ENCODE peak calls at places on chromosome 11, in ten cellular contexts. One of them, this sample, is unnamed.

GRCh38 chr11:76577199-76577920 is 93.2 kb downstream of the LRRC32 start:
- DNase-seq in glutamatergic neuron: no peak
- DNase-seq in IMR-90: peak; percentile 77
- DNase-seq in AG09319: no peak
- DNase-seq in GM10248: no peak
- DNase-seq in NB4: no peak
- DNase-seq in AG10803: peak; percentile 73
- DNase-seq in cardiac fibroblast: peak; percentile 80
- DNase-seq in Calu3: peak; percentile 89
- DNase-seq in BJ: no peak
- DNase-seq in this sample: no peak

GRCh38 chr11:109000531-109000930 is 335.7 kb downstream of the DDX10 start:
- DNase-seq in glutamatergic neuron: no peak
- DNase-seq in IMR-90: no peak
- DNase-seq in AG09319: no peak
- DNase-seq in GM10248: no peak
- DNase-seq in NB4: no peak
- DNase-seq in AG10803: no peak
- DNase-seq in cardiac fibroblast: no peak
- DNase-seq in Calu3: no peak
- DNase-seq in BJ: no peak
- DNase-seq in this sample: no peak

GRCh38 chr11:2207212-2207611 is 35.6 kb upstream of the TH start:
- DNase-seq in glutamatergic neuron: no peak
- DNase-seq in IMR-90: no peak
- DNase-seq in AG09319: no peak
- DNase-seq in GM10248: no peak
- DNase-seq in NB4: no peak
- DNase-seq in AG10803: no peak
- DNase-seq in cardiac fibroblast: no peak
- DNase-seq in Calu3: no peak
- DNase-seq in BJ: no peak
- DNase-seq in this sample: peak; percentile 7

GRCh38 chr11:70194792-70195791 is 8.0 kb upstream of the FADD start:
- DNase-seq in glutamatergic neuron: no peak
- DNase-seq in IMR-90: no peak
- DNase-seq in AG09319: no peak
- DNase-seq in GM10248: no peak
- DNase-seq in NB4: no peak
- DNase-seq in AG10803: no peak
- DNase-seq in cardiac fibroblast: no peak
- DNase-seq in Calu3: no peak
- DNase-seq in BJ: no peak
- DNase-seq in this sample: no peak

GRCh38 chr11:120500414-120500936 is 11.1 kb upstream of the GRIK4 start:
- DNase-seq in glutamatergic neuron: no peak
- DNase-seq in IMR-90: no peak
- DNase-seq in AG09319: no peak
- DNase-seq in GM10248: no peak
- DNase-seq in NB4: no peak
- DNase-seq in AG10803: peak; percentile 15
- DNase-seq in cardiac fibroblast: no peak
- DNase-seq in Calu3: no peak
- DNase-seq in BJ: peak; percentile 19
- DNase-seq in this sample: no peak

GRCh38 chr11:100576044-100577021 is 110.8 kb upstream of the ARHGAP42 start:
- DNase-seq in glutamatergic neuron: no peak
- DNase-seq in IMR-90: peak; percentile 73
- DNase-seq in AG09319: no peak
- DNase-seq in GM10248: peak; percentile 32
- DNase-seq in NB4: peak; percentile 61
- DNase-seq in AG10803: peak; percentile 63
- DNase-seq in cardiac fibroblast: peak; percentile 81
- DNase-seq in Calu3: peak; percentile 19
- DNase-seq in BJ: no peak
- DNase-seq in this sample: no peak

GRCh38 chr11:110738641-110739040 is 26.4 kb upstream of the ARHGAP20 start:
- DNase-seq in glutamatergic neuron: no peak
- DNase-seq in IMR-90: no peak
- DNase-seq in AG09319: no peak
- DNase-seq in GM10248: no peak
- DNase-seq in NB4: peak; percentile 19
- DNase-seq in AG10803: no peak
- DNase-seq in cardiac fibroblast: peak; percentile 16
- DNase-seq in Calu3: no peak
- DNase-seq in BJ: no peak
- DNase-seq in this sample: no peak

GRCh38 chr11:73431431-73431830 is 55.2 kb downstream of the RELT start:
- DNase-seq in glutamatergic neuron: no peak
- DNase-seq in IMR-90: peak; percentile 45
- DNase-seq in AG09319: no peak
- DNase-seq in GM10248: no peak
- DNase-seq in NB4: no peak
- DNase-seq in AG10803: no peak
- DNase-seq in cardiac fibroblast: no peak
- DNase-seq in Calu3: no peak
- DNase-seq in BJ: no peak
- DNase-seq in this sample: no peak

GRCh38 chr11:2213384-2213842 is 41.8 kb upstream of the TH start:
- DNase-seq in glutamatergic neuron: no peak
- DNase-seq in IMR-90: no peak
- DNase-seq in AG09319: no peak
- DNase-seq in GM10248: no peak
- DNase-seq in NB4: no peak
- DNase-seq in AG10803: no peak
- DNase-seq in cardiac fibroblast: no peak
- DNase-seq in Calu3: no peak
- DNase-seq in BJ: no peak
- DNase-seq in this sample: no peak

GRCh38 chr11:1866776-1867175 is 13.9 kb downstream of the LSP1 start:
- DNase-seq in glutamatergic neuron: no peak
- DNase-seq in IMR-90: no peak
- DNase-seq in AG09319: no peak
- DNase-seq in GM10248: no peak
- DNase-seq in NB4: no peak
- DNase-seq in AG10803: no peak
- DNase-seq in cardiac fibroblast: no peak
- DNase-seq in Calu3: no peak
- DNase-seq in BJ: no peak
- DNase-seq in this sample: no peak

GRCh38 chr11:112343368-112344039 is 82.8 kb upstream of the PLET1 start:
- DNase-seq in glutamatergic neuron: no peak
- DNase-seq in IMR-90: peak; percentile 54
- DNase-seq in AG09319: no peak
- DNase-seq in GM10248: no peak
- DNase-seq in NB4: no peak
- DNase-seq in AG10803: no peak
- DNase-seq in cardiac fibroblast: peak; percentile 71
- DNase-seq in Calu3: no peak
- DNase-seq in BJ: no peak
- DNase-seq in this sample: no peak

GRCh38 chr11:123054301-123055065 is 7.5 kb downstream of the HSPA8 start:
- DNase-seq in glutamatergic neuron: no peak
- DNase-seq in IMR-90: peak; percentile 73
- DNase-seq in AG09319: peak; percentile 28
- DNase-seq in GM10248: peak; percentile 76
- DNase-seq in NB4: peak; percentile 88
- DNase-seq in AG10803: peak; percentile 67
- DNase-seq in cardiac fibroblast: peak; percentile 79
- DNase-seq in Calu3: no peak
- DNase-seq in BJ: no peak
- DNase-seq in this sample: no peak

GRCh38 chr11:33376331-33377099 is 119.3 kb downstream of the HIPK3 start:
- DNase-seq in glutamatergic neuron: peak; percentile 52
- DNase-seq in IMR-90: no peak
- DNase-seq in AG09319: no peak
- DNase-seq in GM10248: peak; percentile 41
- DNase-seq in NB4: no peak
- DNase-seq in AG10803: peak; percentile 30
- DNase-seq in cardiac fibroblast: no peak
- DNase-seq in Calu3: peak; percentile 59
- DNase-seq in BJ: no peak
- DNase-seq in this sample: peak; percentile 43

GRCh38 chr11:12677131-12677530 is 2.9 kb downstream of the TEAD1 start:
- DNase-seq in glutamatergic neuron: no peak
- DNase-seq in IMR-90: no peak
- DNase-seq in AG09319: no peak
- DNase-seq in GM10248: no peak
- DNase-seq in NB4: no peak
- DNase-seq in AG10803: no peak
- DNase-seq in cardiac fibroblast: peak; percentile 57
- DNase-seq in Calu3: no peak
- DNase-seq in BJ: no peak
- DNase-seq in this sample: no peak

GRCh38 chr11:67024410-67024809 is 1.5 kb downstream of the SYT12 start:
- DNase-seq in glutamatergic neuron: no peak
- DNase-seq in IMR-90: no peak
- DNase-seq in AG09319: no peak
- DNase-seq in GM10248: no peak
- DNase-seq in NB4: peak; percentile 89
- DNase-seq in AG10803: no peak
- DNase-seq in cardiac fibroblast: no peak
- DNase-seq in Calu3: no peak
- DNase-seq in BJ: no peak
- DNase-seq in this sample: no peak

DNA sequence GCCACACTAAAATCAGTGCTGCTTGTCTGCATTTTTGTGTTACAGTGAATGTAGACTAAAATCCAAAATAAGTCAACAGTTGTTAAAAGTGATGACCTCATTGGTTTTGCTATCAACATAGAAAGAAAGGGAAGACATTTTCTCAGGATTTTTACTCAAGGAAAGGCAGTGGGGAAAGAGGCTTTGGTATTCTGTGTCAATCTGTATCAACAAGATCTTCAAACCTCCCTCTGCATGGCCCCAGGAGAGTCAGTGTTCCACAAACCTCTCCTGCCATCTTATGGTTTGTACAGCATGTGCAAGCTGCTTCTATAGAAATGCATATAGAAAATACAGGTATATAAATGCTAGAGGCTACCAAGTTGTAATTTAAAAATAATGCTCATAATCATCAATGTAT is 13.8 kb upstream of the OR51M1 start:
- DNase-seq in glutamatergic neuron: peak; percentile 38
- DNase-seq in IMR-90: peak; percentile 90
- DNase-seq in AG09319: no peak
- DNase-seq in GM10248: peak; percentile 17
- DNase-seq in NB4: peak; percentile 16
- DNase-seq in AG10803: peak; percentile 64
- DNase-seq in cardiac fibroblast: peak; percentile 72
- DNase-seq in Calu3: no peak
- DNase-seq in BJ: no peak
- DNase-seq in this sample: no peak
- TF ChIP-seq CTCF in glutamatergic neuron: no peak
- TF ChIP-seq CTCF in IMR-90: peak; percentile 87
- TF ChIP-seq CTCF in AG09319: peak; percentile 55
- TF ChIP-seq CTCF in GM10248: peak; percentile 32
- TF ChIP-seq CTCF in NB4: no peak
- TF ChIP-seq CTCF in AG10803: peak; percentile 77
- TF ChIP-seq CTCF in cardiac fibroblast: peak; percentile 50
- TF ChIP-seq CTCF in Calu3: no peak
- TF ChIP-seq CTCF in BJ: peak; percentile 61
- TF ChIP-seq CTCF in this sample: peak; percentile 39

DNA sequence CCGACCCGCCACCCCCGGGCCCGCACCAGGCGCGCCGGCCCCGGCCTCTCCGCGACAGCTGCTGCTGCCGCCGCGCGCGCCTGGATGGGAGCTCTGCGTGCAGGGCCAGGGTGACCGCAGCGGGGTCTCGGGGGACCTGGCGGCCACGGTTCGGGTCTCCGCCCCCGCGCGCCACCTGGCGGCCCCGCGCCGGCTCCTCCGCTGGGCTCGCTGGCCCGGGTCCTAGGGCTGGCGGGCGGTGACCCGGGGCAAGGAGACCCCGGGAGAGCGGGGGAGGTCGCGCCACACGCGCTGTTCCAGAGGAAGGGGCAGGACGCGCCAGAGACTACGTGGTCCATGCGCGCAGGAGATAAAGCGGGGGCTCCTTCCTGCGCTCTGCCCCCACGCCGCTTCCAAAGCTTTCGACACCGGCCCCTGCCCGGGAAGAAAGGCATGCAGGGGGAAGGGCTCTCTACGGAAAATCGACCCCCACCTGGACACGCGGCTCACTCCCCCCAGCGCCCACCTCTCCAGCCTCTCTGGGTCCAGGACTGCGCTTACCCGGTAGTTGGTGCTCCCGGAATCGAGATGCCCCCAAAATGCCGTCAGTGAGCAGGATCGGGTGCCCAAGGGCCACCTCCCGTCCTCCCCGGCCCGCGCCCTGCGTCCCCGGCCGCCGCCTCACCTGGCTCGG is 480 bp downstream of the SHANK2 start:
- DNase-seq in glutamatergic neuron: peak; percentile 84
- DNase-seq in IMR-90: no peak
- DNase-seq in AG09319: no peak
- DNase-seq in GM10248: peak; percentile 48
- DNase-seq in NB4: peak; percentile 69
- DNase-seq in AG10803: no peak
- DNase-seq in cardiac fibroblast: peak; percentile 1
- DNase-seq in Calu3: peak; percentile 79
- DNase-seq in BJ: no peak
- DNase-seq in this sample: peak; percentile 78
- TF ChIP-seq CTCF in glutamatergic neuron: peak; percentile 65
- TF ChIP-seq CTCF in IMR-90: peak; percentile 40
- TF ChIP-seq CTCF in AG09319: no peak
- TF ChIP-seq CTCF in GM10248: peak; percentile 11
- TF ChIP-seq CTCF in NB4: peak; percentile 10
- TF ChIP-seq CTCF in AG10803: no peak
- TF ChIP-seq CTCF in cardiac fibroblast: no peak
- TF ChIP-seq CTCF in Calu3: peak; percentile 77
- TF ChIP-seq CTCF in BJ: peak; percentile 13
- TF ChIP-seq CTCF in this sample: peak; percentile 80

GRCh38 chr11:22225190-22225589 is 32.3 kb downstream of the ANO5 start:
- DNase-seq in glutamatergic neuron: no peak
- DNase-seq in IMR-90: no peak
- DNase-seq in AG09319: no peak
- DNase-seq in GM10248: no peak
- DNase-seq in NB4: no peak
- DNase-seq in AG10803: no peak
- DNase-seq in cardiac fibroblast: no peak
- DNase-seq in Calu3: no peak
- DNase-seq in BJ: no peak
- DNase-seq in this sample: no peak
- TF ChIP-seq CTCF in glutamatergic neuron: no peak
- TF ChIP-seq CTCF in IMR-90: no peak
- TF ChIP-seq CTCF in AG09319: no peak
- TF ChIP-seq CTCF in GM10248: no peak
- TF ChIP-seq CTCF in NB4: no peak
- TF ChIP-seq CTCF in AG10803: no peak
- TF ChIP-seq CTCF in cardiac fibroblast: no peak
- TF ChIP-seq CTCF in Calu3: no peak
- TF ChIP-seq CTCF in BJ: no peak
- TF ChIP-seq CTCF in this sample: no peak

DNA sequence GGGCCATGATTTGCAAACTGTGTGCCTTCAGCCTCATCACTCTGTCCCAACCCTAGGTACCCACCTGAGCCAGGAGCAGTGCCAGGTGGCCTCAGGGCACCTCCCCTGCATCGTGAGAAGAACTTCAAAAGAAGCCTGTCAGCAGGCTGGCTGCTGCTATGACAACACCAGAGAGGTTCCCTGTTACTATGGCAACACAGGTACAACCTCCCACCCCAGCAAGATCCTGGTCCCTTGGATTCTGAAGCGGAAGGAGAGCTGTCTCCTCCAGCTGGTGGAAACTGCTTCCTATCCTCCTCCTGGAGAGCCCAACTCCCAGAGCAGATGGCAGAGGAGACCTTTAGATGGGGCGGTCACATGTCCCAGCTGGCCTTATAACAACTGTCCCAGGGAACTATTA is 2.9 kb downstream of the ZP1 start:
- DNase-seq in glutamatergic neuron: no peak
- DNase-seq in IMR-90: no peak
- DNase-seq in AG09319: no peak
- DNase-seq in GM10248: no peak
- DNase-seq in NB4: no peak
- DNase-seq in AG10803: no peak
- DNase-seq in cardiac fibroblast: no peak
- DNase-seq in Calu3: no peak
- DNase-seq in BJ: no peak
- DNase-seq in this sample: no peak
- TF ChIP-seq CTCF in glutamatergic neuron: no peak
- TF ChIP-seq CTCF in IMR-90: no peak
- TF ChIP-seq CTCF in AG09319: no peak
- TF ChIP-seq CTCF in GM10248: no peak
- TF ChIP-seq CTCF in NB4: no peak
- TF ChIP-seq CTCF in AG10803: no peak
- TF ChIP-seq CTCF in cardiac fibroblast: no peak
- TF ChIP-seq CTCF in Calu3: no peak
- TF ChIP-seq CTCF in BJ: no peak
- TF ChIP-seq CTCF in this sample: no peak